ENCODE peak calls at places on chromosomes 5 and 9, in seven cellular contexts. E, D, I, M, H, W and P are unnamed samples.

GRCh38 chr5:74766887-74767578 is at the start of the genes GFM2 and NSA2:
- DNase-seq in E (peak), D (peak), I (peak), M (peak), H (peak), W (peak), P (peak)

GRCh38 chr5:35131723-35132122 is 84.0 kb upstream of the AGXT2 start:
- DNase-seq in E (no peak), D (no peak), I (peak), M (no peak), H (no peak), W (no peak), P (no peak)

GRCh38 chr5:157366741-157367684 is 93.0 kb upstream of the NIPAL4 start:
- DNase-seq in E (peak), D (no peak), I (peak), M (no peak), H (no peak), W (no peak), P (no peak)

GRCh38 chr9:96721303-96721702 is 56.6 kb downstream of the ZNF510 start:
- DNase-seq in E (no peak), D (no peak), I (no peak), M (no peak), H (no peak), W (no peak), P (no peak)

GRCh38 chr5:58922392-58923171 is 339.7 kb downstream of the RAB3C start:
- DNase-seq in E (peak), D (peak), I (no peak), M (no peak), H (peak), W (peak), P (peak)

GRCh38 chr5:62578540-62578939 is at the start of gene LRRC70:
- DNase-seq in E (peak), D (no peak), I (peak), M (no peak), H (no peak), W (no peak), P (no peak)

GRCh38 chr5:32687167-32687831 is 23.8 kb upstream of the NPR3 start:
- DNase-seq in E (no peak), D (no peak), I (no peak), M (no peak), H (peak), W (no peak), P (peak)

GRCh38 chr5:107875834-107876233 is 205.1 kb upstream of the EFNA5 start:
- DNase-seq in E (peak), D (no peak), I (peak), M (no peak), H (no peak), W (no peak), P (no peak)

GRCh38 chr9:121191235-121191634 is 10.4 kb downstream of the RAB14 start:
- DNase-seq in E (no peak), D (no peak), I (no peak), M (no peak), H (no peak), W (no peak), P (no peak)

GRCh38 chr5:173123416-173123815 is 20.9 kb upstream of the BNIP1 start:
- DNase-seq in E (peak), D (no peak), I (no peak), M (no peak), H (no peak), W (no peak), P (no peak)

GRCh38 chr5:142894749-142895148 is 124.6 kb downstream of the ARHGAP26 start:
- DNase-seq in E (peak), D (no peak), I (peak), M (no peak), H (no peak), W (no peak), P (no peak)

GRCh38 chr5:59253625-59254024 is 639.9 kb downstream of the PDE4D start:
- DNase-seq in E (no peak), D (no peak), I (no peak), M (no peak), H (no peak), W (no peak), P (no peak)

GRCh38 chr9:133421615-133422542 is at the start of gene ADAMTS13:
- DNase-seq in E (no peak), D (no peak), I (peak), M (no peak), H (no peak), W (no peak), P (no peak)

GRCh38 chr5:57989378-57989777 is 470.5 kb downstream of the PLK2 start:
- DNase-seq in E (no peak), D (no peak), I (peak), M (no peak), H (no peak), W (no peak), P (no peak)

GRCh38 chr9:4315582-4316215 is 15.8 kb upstream of the GLIS3 start:
- DNase-seq in E (peak), D (peak), I (peak), M (peak), H (peak), W (peak), P (peak)

GRCh38 chr5:54274944-54275343 is 35.4 kb downstream of the ARL15 start:
- DNase-seq in E (no peak), D (no peak), I (no peak), M (no peak), H (no peak), W (no peak), P (no peak)

GRCh38 chr5:73213566-73213998 is 40.6 kb downstream of the TMEM174 start:
- DNase-seq in E (peak), D (no peak), I (peak), M (no peak), H (no peak), W (peak), P (no peak)

GRCh38 chr5:157597277-157597676 is 21.7 kb upstream of the ADAM19 start:
- DNase-seq in E (no peak), D (no peak), I (no peak), M (no peak), H (no peak), W (no peak), P (no peak)

GRCh38 chr5:144538845-144539244 is 368.2 kb downstream of the KCTD16 start:
- DNase-seq in E (no peak), D (no peak), I (no peak), M (no peak), H (no peak), W (no peak), P (no peak)

GRCh38 chr9:15724006-15724405 is 171.2 kb downstream of the CCDC171 start:
- DNase-seq in E (peak), D (no peak), I (no peak), M (no peak), H (no peak), W (no peak), P (no peak)